ENCODE peak calls at places on chromosomes 5 and 9, in six cellular contexts. V is IMR-90, Z is H1, W is H9, H is mesenchymal stem cell, M is trophoblast cell. C is an unnamed sample.

GRCh38 chr9:5326893-5327548 is 12.7 kb downstream of the RLN1 start:
- DNase-seq in V (peak; percentile 2), Z (peak; percentile 64), W (peak; percentile 92), H (peak; percentile 43), M (no peak), C (peak; percentile 33)

GRCh38 chr9:100714372-100715099 is 136.7 kb downstream of the CAVIN4 start:
- DNase-seq in V (peak; percentile 48), Z (peak; percentile 88), W (peak; percentile 75), H (peak; percentile 2), M (peak; percentile 83), C (peak; percentile 78)

GRCh38 chr5:164350236-164350635 is 844.8 kb downstream of the MAT2B start:
- DNase-seq in V (no peak), Z (no peak), W (no peak), H (no peak), M (no peak), C (no peak)

GRCh38 chr9:36128331-36128730 is 8.2 kb upstream of the GLIPR2 start:
- DNase-seq in V (no peak), Z (no peak), W (no peak), H (no peak), M (peak; percentile 29), C (no peak)

GRCh38 chr9:5554254-5554653 is 43.9 kb downstream of the PDCD1LG2 start:
- DNase-seq in V (peak; percentile 18), Z (no peak), W (no peak), H (no peak), M (no peak), C (no peak)

GRCh38 chr5:168301593-168302388 is 10.3 kb downstream of the WWC1 start:
- DNase-seq in V (no peak), Z (no peak), W (no peak), H (no peak), M (peak; percentile 48), C (no peak)

GRCh38 chr5:141384471-141385267 is 2.1 kb downstream of the PCDHGA7 start:
- DNase-seq in V (no peak), Z (no peak), W (no peak), H (no peak), M (no peak), C (no peak)

GRCh38 chr5:133867341-133867740 is 101.1 kb downstream of the C5orf15 start:
- DNase-seq in V (no peak), Z (no peak), W (no peak), H (no peak), M (no peak), C (no peak)

GRCh38 chr5:136039202-136039601 is 10.4 kb downstream of the TGFBI start:
- DNase-seq in V (no peak), Z (no peak), W (no peak), H (no peak), M (no peak), C (no peak)

GRCh38 chr9:8364021-8364782 is 564.6 kb upstream of the DMAC1 start:
- DNase-seq in V (no peak), Z (no peak), W (no peak), H (no peak), M (no peak), C (no peak)

GRCh38 chr9:123400926-123401503 is 45.0 kb downstream of the CRB2 start:
- DNase-seq in V (no peak), Z (no peak), W (no peak), H (no peak), M (no peak), C (no peak)

DNA sequence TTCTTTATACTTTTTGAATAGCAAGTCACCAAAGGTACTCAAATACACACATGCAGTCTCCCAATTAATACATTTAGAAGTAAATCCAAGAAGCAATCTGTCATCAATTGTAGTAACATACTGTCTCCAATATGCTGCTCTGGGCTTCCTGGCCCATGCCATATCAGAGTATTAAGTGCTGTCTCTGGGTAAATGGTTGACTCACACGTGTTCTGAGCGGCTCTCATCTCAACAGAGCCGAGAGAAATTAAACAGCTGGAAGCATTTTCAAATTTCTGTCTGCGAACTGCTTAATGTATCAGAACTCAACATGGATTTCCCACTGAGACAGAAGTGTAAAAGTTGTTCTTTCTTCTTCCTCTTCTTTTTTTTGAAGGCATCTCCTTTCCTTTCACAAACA is 247.3 kb upstream of the TAS2R1 start:
- DNase-seq in V (no peak), Z (no peak), W (no peak), H (no peak), M (no peak), C (no peak)
- H3K14ac ChIP-seq in V (no peak overlapping the region), Z (no peak overlapping the region), W (no peak overlapping the region), H (no peak overlapping the region), M (no peak overlapping the region), C (no peak overlapping the region)

DNA sequence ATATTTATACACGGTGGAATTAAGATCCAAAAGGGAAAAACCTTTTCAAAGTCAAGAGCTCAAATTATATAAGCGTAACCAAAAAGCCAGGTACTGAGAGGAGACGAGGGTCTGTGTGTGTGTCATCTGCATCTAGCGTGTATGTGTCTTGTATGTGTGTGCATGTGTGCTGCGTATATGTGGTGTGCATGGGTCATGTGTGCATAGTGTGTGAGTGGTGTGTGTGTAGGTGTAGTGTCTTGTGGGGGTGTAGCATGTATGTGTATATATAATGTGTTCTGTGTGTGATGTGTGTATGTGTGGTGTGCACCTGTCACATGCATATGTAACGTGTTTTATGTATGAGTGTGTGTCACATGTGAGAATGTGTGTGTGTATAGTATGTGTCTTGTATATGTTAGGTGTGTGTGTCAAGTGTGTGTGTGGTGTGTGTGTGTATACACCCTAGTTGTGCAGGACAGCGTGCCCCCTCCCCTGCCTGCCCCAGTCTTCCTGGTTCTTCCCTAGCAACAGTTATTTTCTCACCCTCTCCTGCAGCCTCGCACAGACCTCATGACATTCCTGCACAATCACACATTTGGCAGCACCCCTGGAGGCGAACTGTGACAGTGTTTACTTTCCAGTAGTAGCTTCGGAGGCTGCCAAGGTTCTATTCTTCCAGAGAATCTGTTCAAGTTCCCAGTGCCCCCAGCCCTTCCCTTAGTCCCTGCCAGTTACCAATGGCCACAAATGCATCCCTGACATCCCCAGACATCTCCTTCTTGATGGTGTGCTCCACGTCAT is 27.1 kb upstream of the TNIP1 start:
- DNase-seq in V (peak; percentile 58), Z (no peak), W (no peak), H (no peak), M (no peak), C (no peak)
- H3K14ac ChIP-seq in V (no peak overlapping the region), Z (no peak overlapping the region), W (no peak overlapping the region), H (no peak overlapping the region), M (no peak overlapping the region), C (no peak overlapping the region)

GRCh38 chr9:35108461-35108860 is 5.5 kb upstream of the STOML2 start:
- DNase-seq in V (no peak), Z (no peak), W (no peak), H (no peak), M (no peak), C (no peak)
- H3K14ac ChIP-seq in V (no peak overlapping the region), Z (no peak overlapping the region), W (no peak overlapping the region), H (no peak overlapping the region), M (no peak overlapping the region), C (no peak overlapping the region)

GRCh38 chr9:30078195-30078594 is 2306.2 kb upstream of the ACO1 start:
- DNase-seq in V (no peak), Z (no peak), W (no peak), H (no peak), M (no peak), C (no peak)
- H3K14ac ChIP-seq in V (no peak overlapping the region), Z (no peak overlapping the region), W (no peak overlapping the region), H (no peak overlapping the region), M (no peak overlapping the region), C (peak overlapping the region; percentile 44)

GRCh38 chr9:76351006-76351405 is 43.2 kb downstream of the RFK start:
- DNase-seq in V (no peak), Z (no peak), W (no peak), H (no peak), M (peak; percentile 89), C (no peak)
- H3K14ac ChIP-seq in V (no peak overlapping the region), Z (no peak overlapping the region), W (no peak overlapping the region), H (no peak overlapping the region), M (no peak overlapping the region), C (no peak overlapping the region)

DNA sequence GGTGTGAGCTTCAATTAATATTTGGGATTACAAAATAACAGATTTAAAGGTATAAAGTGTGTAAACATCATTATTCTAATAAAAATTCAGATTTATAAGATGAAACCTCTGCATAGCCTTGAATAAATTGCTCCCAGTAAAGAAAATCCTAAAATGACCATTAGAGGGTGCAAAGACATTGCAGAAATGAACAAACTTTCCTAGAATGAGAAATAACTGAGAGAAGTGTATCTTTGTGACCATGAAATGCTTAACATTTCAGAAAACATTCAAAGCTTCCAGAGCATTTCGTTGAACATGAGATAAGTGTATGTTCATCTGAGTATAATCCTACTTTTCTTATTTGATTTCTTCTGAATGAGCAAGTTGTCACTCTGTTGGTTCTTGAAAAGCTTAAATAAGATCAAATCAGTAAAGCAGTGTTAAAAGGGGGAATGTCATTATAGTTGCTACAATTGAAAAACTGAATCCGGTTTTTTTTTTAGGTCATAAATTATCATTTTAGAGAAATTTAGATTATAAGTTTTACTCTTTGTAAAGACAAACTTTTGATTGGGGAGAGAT is 24.7 kb upstream of the NUDT12 start:
- DNase-seq in V (peak; percentile 17), Z (no peak), W (no peak), H (peak; percentile 45), M (peak; percentile 49), C (peak; percentile 21)
- H3K14ac ChIP-seq in V (no peak overlapping the region), Z (no peak overlapping the region), W (no peak overlapping the region), H (no peak overlapping the region), M (no peak overlapping the region), C (no peak overlapping the region)

GRCh38 chr9:117691367-117691766 is 12.8 kb upstream of the TLR4 start:
- DNase-seq in V (no peak), Z (no peak), W (no peak), H (no peak), M (no peak), C (no peak)

GRCh38 chr9:117697046-117697445 is 7.2 kb upstream of the TLR4 start:
- DNase-seq in V (no peak), Z (no peak), W (no peak), H (no peak), M (no peak), C (no peak)

DNA sequence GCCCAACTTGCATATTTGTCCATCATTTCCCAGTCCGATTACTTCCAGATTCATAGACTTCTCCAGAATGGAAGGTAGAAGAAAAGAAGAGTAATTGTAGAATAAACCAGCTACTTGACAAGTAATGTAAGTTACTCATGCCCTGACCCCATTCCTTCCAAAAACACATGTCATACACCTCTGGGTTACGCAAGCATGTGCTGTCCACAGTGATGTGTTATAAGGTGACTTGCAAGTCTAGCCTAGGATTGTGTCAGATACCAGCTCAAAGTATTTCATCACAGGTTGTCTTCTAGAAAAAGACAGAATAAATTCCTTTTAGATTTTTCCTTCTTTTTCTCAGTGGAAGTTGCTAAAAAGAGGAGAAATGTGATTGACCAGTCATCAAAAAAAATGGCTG is 8.1 kb upstream of the TLR4 start:
- DNase-seq in V (no peak), Z (no peak), W (no peak), H (no peak), M (peak; percentile 59), C (no peak)
- H3K14ac ChIP-seq in V (no peak overlapping the region), Z (no peak overlapping the region), W (no peak overlapping the region), H (no peak overlapping the region), M (no peak overlapping the region), C (no peak overlapping the region)

DNA sequence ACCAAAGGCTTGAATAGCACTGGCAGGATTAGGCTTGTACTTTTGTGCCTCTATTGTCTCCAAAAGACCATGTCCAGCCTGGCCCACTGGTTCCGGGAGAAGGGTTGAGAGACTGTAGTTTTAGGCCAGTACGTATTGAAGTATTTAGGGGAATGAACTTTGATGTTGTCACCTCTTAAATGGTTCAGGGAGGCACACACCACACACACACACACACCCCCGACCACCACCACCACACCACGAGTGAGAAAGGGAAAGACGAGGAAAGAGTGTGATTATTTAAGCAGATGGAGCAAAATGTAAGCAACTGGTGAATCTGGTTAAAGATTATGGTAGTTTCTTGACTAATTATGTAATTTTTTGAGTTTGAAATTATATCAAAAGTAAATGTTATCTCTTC is 61.6 kb downstream of the NIPBL start:
- DNase-seq in V (no peak), Z (no peak), W (no peak), H (no peak), M (no peak), C (peak; percentile 4)
- H3K14ac ChIP-seq in V (no peak overlapping the region), Z (no peak overlapping the region), W (no peak overlapping the region), H (no peak overlapping the region), M (no peak overlapping the region), C (no peak overlapping the region)

C was measured in neuronal stem cell.